ENCODE peak calls at places on chromosomes 2 and 18, in six cellular contexts. K, N, E, D, V and U are unnamed samples.

GRCh38 chr2:3440486-3440885 is 61.0 kb downstream of the TRAPPC12 start:
- DNase-seq in K (no peak), N (no peak), E (no peak), D (no peak), V (no peak), U (no peak)

GRCh38 chr2:148876589-148877402 is 1.8 kb downstream of the KIF5C start:
- DNase-seq in K (no peak), N (peak), E (peak), D (no peak), V (peak), U (peak)

GRCh38 chr2:222611684-222612083 is 44.2 kb downstream of the FARSB start:
- DNase-seq in K (no peak), N (no peak), E (no peak), D (no peak), V (no peak), U (no peak)

GRCh38 chr2:186780701-186781316 is 68.2 kb downstream of the ZSWIM2 start:
- DNase-seq in K (peak), N (no peak), E (peak), D (no peak), V (no peak), U (no peak)

GRCh38 chr2:9403924-9404323 is 19.4 kb downstream of the ITGB1BP1 start:
- DNase-seq in K (no peak), N (no peak), E (no peak), D (no peak), V (no peak), U (no peak)

GRCh38 chr18:79637181-79637920 is 42.3 kb upstream of the CTDP1 start:
- DNase-seq in K (no peak), N (no peak), E (no peak), D (no peak), V (no peak), U (no peak)

GRCh38 chr2:45992021-45992745 is 305.0 kb upstream of the EPAS1 start:
- DNase-seq in K (no peak), N (no peak), E (peak), D (no peak), V (no peak), U (no peak)

GRCh38 chr2:3222636-3223035 is 155.0 kb downstream of the EIPR1 start:
- DNase-seq in K (no peak), N (no peak), E (peak), D (no peak), V (no peak), U (no peak)

GRCh38 chr2:27573452-27573851 is 9.4 kb upstream of the ZNF512 start:
- DNase-seq in K (no peak), N (no peak), E (no peak), D (peak), V (no peak), U (no peak)

GRCh38 chr2:41903746-41904145 is 144.1 kb upstream of the PKDCC start:
- DNase-seq in K (no peak), N (no peak), E (no peak), D (no peak), V (no peak), U (no peak)

GRCh38 chr2:71402427-71402826 is 50.9 kb upstream of the DYSF start:
- DNase-seq in K (no peak), N (no peak), E (no peak), D (no peak), V (no peak), U (no peak)

GRCh38 chr18:36352384-36352783 is 54.9 kb downstream of the FHOD3 start:
- DNase-seq in K (no peak), N (no peak), E (no peak), D (no peak), V (no peak), U (no peak)

GRCh38 chr2:224723606-224724217 is 7.5 kb upstream of the CCDC195 start:
- DNase-seq in K (no peak), N (no peak), E (no peak), D (no peak), V (no peak), U (no peak)

GRCh38 chr2:9110893-9111569 is 95.6 kb upstream of the ASAP2 start:
- DNase-seq in K (no peak), N (no peak), E (peak), D (no peak), V (no peak), U (no peak)

GRCh38 chr2:28547223-28547860 is 51.5 kb downstream of the PLB1 start:
- DNase-seq in K (no peak), N (no peak), E (no peak), D (no peak), V (no peak), U (no peak)

GRCh38 chr18:58049000-58049688 is 5.1 kb downstream of the NEDD4L start:
- DNase-seq in K (no peak), N (no peak), E (no peak), D (no peak), V (no peak), U (no peak)

GRCh38 chr2:211396815-211397214 is 840.4 kb downstream of the CPS1 start:
- DNase-seq in K (no peak), N (no peak), E (no peak), D (no peak), V (no peak), U (no peak)

GRCh38 chr2:223459328-223459939 is 142.7 kb downstream of the SCG2 start:
- DNase-seq in K (peak), N (no peak), E (peak), D (no peak), V (no peak), U (no peak)

GRCh38 chr2:191840916-191841315 is 6.0 kb downstream of the CAVIN2 start:
- DNase-seq in K (no peak), N (no peak), E (no peak), D (no peak), V (no peak), U (no peak)

GRCh38 chr18:76491436-76491800 is 3.6 kb downstream of the ZNF516 start:
- DNase-seq in K (no peak), N (peak), E (peak), D (no peak), V (peak), U (peak)

GRCh38 chr18:53153281-53153680 is 813.3 kb downstream of the DCC start:
- DNase-seq in K (no peak), N (no peak), E (peak), D (no peak), V (no peak), U (no peak)

GRCh38 chr2:218733615-218734021 is 23.0 kb downstream of the TTLL4 start:
- DNase-seq in K (no peak), N (no peak), E (no peak), D (no peak), V (no peak), U (no peak)

GRCh38 chr2:175872716-175873115 is 129.4 kb downstream of the LNPK start:
- DNase-seq in K (no peak), N (no peak), E (no peak), D (no peak), V (no peak), U (no peak)

GRCh38 chr2:133568172-133568571 is at the start of gene NCKAP5:
- DNase-seq in K (no peak), N (no peak), E (no peak), D (no peak), V (no peak), U (no peak)

GRCh38 chr2:101232770-101233169 is 19.9 kb upstream of the CNOT11 start:
- DNase-seq in K (no peak), N (no peak), E (no peak), D (no peak), V (no peak), U (no peak)

GRCh38 chr18:23970161-23971153 is 44.1 kb upstream of the TTC39C start:
- DNase-seq in K (no peak), N (peak), E (no peak), D (peak), V (no peak), U (no peak)

GRCh38 chr2:237314198-237314597 is 99.8 kb downstream of the COL6A3 start:
- DNase-seq in K (no peak), N (no peak), E (no peak), D (no peak), V (no peak), U (no peak)
- H3K27ac ChIP-seq in K (no peak), N (no peak), E (no peak), D (no peak), V (no peak), U (no peak)

GRCh38 chr2:159501743-159502142 is 114.6 kb downstream of the BAZ2B start:
- DNase-seq in K (no peak), N (no peak), E (no peak), D (no peak), V (no peak), U (no peak)

GRCh38 chr2:159497256-159497655 is 119.1 kb downstream of the BAZ2B start:
- DNase-seq in K (peak), N (no peak), E (peak), D (no peak), V (no peak), U (no peak)

GRCh38 chr2:159497857-159498256 is 118.5 kb downstream of the BAZ2B start:
- DNase-seq in K (peak), N (no peak), E (no peak), D (no peak), V (no peak), U (no peak)
- H3K27ac ChIP-seq in K (peak), N (no peak), E (no peak), D (no peak), V (no peak), U (no peak)

GRCh38 chr2:102480273-102480672 is 7.2 kb downstream of the SLC9A4 start:
- DNase-seq in K (no peak), N (no peak), E (no peak), D (no peak), V (no peak), U (no peak)

GRCh38 chr2:102474785-102475184 is 1.8 kb downstream of the SLC9A4 start:
- DNase-seq in K (no peak), N (no peak), E (no peak), D (no peak), V (no peak), U (no peak)

GRCh38 chr2:102480796-102481195 is 7.8 kb downstream of the SLC9A4 start:
- DNase-seq in K (no peak), N (no peak), E (no peak), D (no peak), V (no peak), U (no peak)

GRCh38 chr2:102481931-102482330 is 8.9 kb downstream of the SLC9A4 start:
- DNase-seq in K (no peak), N (no peak), E (no peak), D (no peak), V (no peak), U (no peak)

GRCh38 chr2:102478686-102479470 is 5.9 kb downstream of the SLC9A4 start:
- DNase-seq in K (no peak), N (no peak), E (peak), D (no peak), V (no peak), U (no peak)
- H3K27ac ChIP-seq in K (no peak), N (no peak), E (no peak), D (no peak), V (no peak), U (no peak)

GRCh38 chr2:19354417-19355022 is 3.9 kb downstream of the OSR1 start:
- DNase-seq in K (no peak), N (no peak), E (no peak), D (no peak), V (no peak), U (no peak)

GRCh38 chr2:19356545-19357382 is 1.7 kb downstream of the OSR1 start:
- DNase-seq in K (no peak), N (no peak), E (peak), D (no peak), V (no peak), U (no peak)

GRCh38 chr2:19355416-19355821 is 3.0 kb downstream of the OSR1 start:
- DNase-seq in K (no peak), N (no peak), E (no peak), D (no peak), V (no peak), U (no peak)

GRCh38 chr2:19357383-19358241 is 811 bp downstream of the OSR1 start:
- DNase-seq in K (no peak), N (no peak), E (peak), D (no peak), V (peak), U (no peak)

DNA sequence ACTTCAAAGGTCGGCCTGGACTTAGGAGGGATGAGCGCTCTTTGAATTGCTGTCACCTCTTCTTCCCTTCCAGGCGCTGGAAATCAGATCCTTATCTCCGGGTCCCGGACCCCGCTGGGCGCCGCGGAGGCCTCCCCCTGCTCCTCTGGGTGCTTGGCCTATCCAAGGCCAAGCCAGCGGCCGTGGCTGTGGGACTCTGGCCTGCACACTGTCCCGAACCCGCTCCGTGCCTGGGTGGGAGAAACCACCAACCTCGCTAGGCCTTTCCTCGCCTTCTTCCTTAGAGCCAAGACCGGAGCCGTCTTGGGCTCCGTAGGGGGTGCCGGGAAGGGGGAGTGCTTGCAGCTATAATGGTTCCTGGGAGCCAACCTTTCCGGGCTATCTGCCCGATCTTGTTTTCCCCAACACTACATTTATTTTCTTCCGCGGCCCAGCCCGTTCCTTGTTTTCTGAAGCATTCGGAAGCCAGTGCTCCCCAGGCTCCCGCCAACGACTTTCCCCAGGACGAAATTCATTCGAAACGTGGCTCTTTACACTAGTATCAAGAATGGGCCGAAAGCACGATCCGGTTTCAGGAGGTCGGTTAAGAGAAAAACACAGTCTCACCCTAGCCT is 2.4 kb downstream of the OSR1 start:
- DNase-seq in K (no peak), N (no peak), E (peak), D (no peak), V (peak), U (no peak)
- H3K27ac ChIP-seq in K (no peak), N (no peak), E (no peak), D (no peak), V (no peak), U (no peak)

GRCh38 chr2:174846941-174847938 is 83.0 kb upstream of the CHRNA1 start:
- DNase-seq in K (no peak), N (no peak), E (peak), D (no peak), V (no peak), U (no peak)
- H3K27ac ChIP-seq in K (no peak), N (no peak), E (no peak), D (no peak), V (no peak), U (no peak)

GRCh38 chr18:59549797-59550516 is 147.3 kb downstream of the CCBE1 start:
- DNase-seq in K (no peak), N (no peak), E (no peak), D (no peak), V (no peak), U (no peak)

GRCh38 chr18:59551902-59552635 is 145.2 kb downstream of the CCBE1 start:
- DNase-seq in K (no peak), N (no peak), E (no peak), D (no peak), V (no peak), U (no peak)

GRCh38 chr18:59546164-59546563 is 151.1 kb downstream of the CCBE1 start:
- DNase-seq in K (no peak), N (no peak), E (no peak), D (no peak), V (no peak), U (no peak)

GRCh38 chr18:59553273-59553672 is 143.9 kb downstream of the CCBE1 start:
- DNase-seq in K (no peak), N (no peak), E (no peak), D (no peak), V (no peak), U (no peak)

DNA sequence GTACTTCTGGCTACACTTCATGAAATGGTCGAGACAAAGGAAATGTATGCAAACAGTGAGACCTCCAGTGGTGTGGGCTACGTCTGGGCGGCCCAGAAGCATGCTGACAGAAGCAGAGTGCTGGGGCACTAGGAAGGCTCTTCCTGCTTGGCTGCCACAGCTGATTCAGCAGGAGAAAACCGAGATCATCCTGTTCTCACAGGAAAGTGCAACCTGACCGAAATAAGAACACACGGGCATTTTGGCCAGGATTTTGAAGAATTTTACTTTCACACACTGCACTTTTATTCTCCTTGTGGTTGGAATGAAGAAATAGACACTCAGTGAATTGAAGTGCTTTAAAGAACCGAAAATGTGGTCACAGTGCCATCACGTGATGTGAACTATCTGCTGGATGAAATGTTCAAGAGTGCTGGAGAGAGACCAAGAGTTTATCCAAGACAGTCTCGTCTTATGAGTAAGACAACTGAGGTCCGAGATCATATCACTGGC is 149.5 kb downstream of the CCBE1 start:
- DNase-seq in K (no peak), N (no peak), E (peak), D (no peak), V (peak), U (no peak)
- H3K27ac ChIP-seq in K (no peak), N (no peak), E (no peak), D (no peak), V (no peak), U (no peak)

DNA sequence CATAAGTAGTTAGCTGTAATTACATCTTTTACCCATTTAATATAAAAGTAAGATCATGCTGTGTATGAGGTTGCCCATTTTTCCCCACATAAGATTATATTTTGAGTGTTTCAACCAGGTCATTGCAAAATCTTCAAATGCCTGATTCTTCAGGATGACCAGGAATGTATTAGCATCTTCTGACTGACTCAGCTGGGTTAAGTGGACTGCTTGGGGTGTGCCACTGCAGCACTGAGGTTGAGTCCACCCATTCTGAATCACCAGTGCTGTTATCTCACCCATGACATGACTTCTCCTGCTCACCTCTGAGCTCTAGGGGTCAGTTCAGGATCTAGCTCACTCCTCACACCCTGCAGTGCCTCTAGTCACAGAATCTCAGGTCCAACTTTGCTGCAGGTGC is 576.7 kb upstream of the ZEB2 start:
- DNase-seq in K (no peak), N (no peak), E (no peak), D (no peak), V (no peak), U (no peak)
- H3K27ac ChIP-seq in K (no peak), N (no peak), E (no peak), D (no peak), V (no peak), U (no peak)

GRCh38 chr2:109452318-109453305 is 161.2 kb downstream of the SEPTIN10 start:
- DNase-seq in K (no peak), N (no peak), E (no peak), D (no peak), V (no peak), U (no peak)
- H3K27ac ChIP-seq in K (no peak), N (no peak), E (no peak), D (no peak), V (no peak), U (no peak)

DNA sequence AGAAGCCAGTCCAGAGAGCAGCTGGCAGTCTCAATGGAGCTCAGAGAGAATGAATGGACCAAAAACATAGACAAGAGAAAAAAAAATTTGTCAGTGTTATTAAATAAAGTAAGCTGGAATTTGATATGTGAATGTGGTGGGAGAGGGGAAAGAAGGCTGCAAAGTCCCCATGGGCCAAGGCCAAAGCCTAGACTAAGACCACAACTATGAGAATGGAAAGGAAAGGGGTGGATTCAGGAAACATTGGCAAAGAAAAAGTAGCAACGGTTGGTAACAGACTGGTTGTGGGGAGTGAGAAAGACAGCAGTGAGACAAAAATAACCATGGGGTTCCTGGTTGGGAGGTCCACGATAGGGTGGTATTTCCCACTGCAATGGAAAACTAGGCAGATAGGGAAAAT is 47.0 kb downstream of the ZEB2 start:
- DNase-seq in K (no peak), N (no peak), E (no peak), D (no peak), V (no peak), U (no peak)
- H3K27ac ChIP-seq in K (no peak), N (no peak), E (no peak), D (no peak), V (no peak), U (peak)

GRCh38 chr18:9741461-9741820 is 33.3 kb downstream of the RAB31 start:
- DNase-seq in K (no peak), N (no peak), E (no peak), D (no peak), V (no peak), U (no peak)
- H3K27ac ChIP-seq in K (peak), N (no peak), E (peak), D (no peak), V (no peak), U (peak)